ENCODE peak calls at places on chromosomes 6 and 20, in four cellular contexts. Y is GM23338, Q is neural progenitor cell, R is PC-3. E is an unnamed sample.

GRCh38 chr6:25927177-25927576 is 3.3 kb downstream of the SLC17A2 start:
- DNase-seq in Q (no peak), R (no peak), Y (no peak), E (no peak)

GRCh38 chr20:63101781-63102719 is 95.3 kb upstream of the BHLHE23 start:
- DNase-seq in Q (peak), R (peak), Y (peak), E (peak)

GRCh38 chr20:17083738-17084137 is 143.1 kb upstream of the PCSK2 start:
- DNase-seq in R (peak), Q (peak), Y (peak), E (peak)

GRCh38 chr6:54873589-54873988 is 27.0 kb downstream of the FAM83B start:
- DNase-seq in R (peak), Q (no peak), Y (no peak), E (no peak)

GRCh38 chr6:137823826-137824501 is 43.1 kb upstream of the TNFAIP3 start:
- DNase-seq in R (no peak), Q (peak), Y (peak), E (peak)

GRCh38 chr20:47038581-47039560 is 144.2 kb downstream of the EYA2 start:
- DNase-seq in R (no peak), Y (no peak), Q (no peak), E (no peak)

GRCh38 chr6:144262470-144263369 is 22.4 kb upstream of the UTRN start:
- DNase-seq in Y (no peak), R (peak), Q (no peak), E (no peak)

GRCh38 chr6:137882225-137882961 is 15.3 kb downstream of the TNFAIP3 start:
- DNase-seq in Q (no peak), Y (no peak), R (no peak), E (no peak)

GRCh38 chr6:89372506-89372901 is 20.0 kb upstream of the UBE2J1 start:
- DNase-seq in Q (no peak), R (no peak), Y (no peak), E (no peak)

GRCh38 chr6:87391334-87391733 is 16.4 kb upstream of the CFAP206 start:
- DNase-seq in Y (peak), R (peak), Q (peak), E (peak)

GRCh38 chr6:162153120-162153519 is 574.4 kb downstream of the PRKN start:
- DNase-seq in Y (no peak), R (no peak), Q (no peak), E (no peak)

GRCh38 chr6:34249469-34250370 is 914 bp upstream of the SMIM29 start:
- DNase-seq in Q (no peak), Y (no peak), R (no peak), E (no peak)

GRCh38 chr6:38027685-38028373 is 208.3 kb downstream of the ZFAND3 start:
- DNase-seq in Y (peak), Q (peak), R (no peak), E (no peak)

GRCh38 chr6:159002432-159003160 is 2.6 kb upstream of the RSPH3 start:
- DNase-seq in R (peak), Y (peak), Q (no peak), E (no peak)

DNA sequence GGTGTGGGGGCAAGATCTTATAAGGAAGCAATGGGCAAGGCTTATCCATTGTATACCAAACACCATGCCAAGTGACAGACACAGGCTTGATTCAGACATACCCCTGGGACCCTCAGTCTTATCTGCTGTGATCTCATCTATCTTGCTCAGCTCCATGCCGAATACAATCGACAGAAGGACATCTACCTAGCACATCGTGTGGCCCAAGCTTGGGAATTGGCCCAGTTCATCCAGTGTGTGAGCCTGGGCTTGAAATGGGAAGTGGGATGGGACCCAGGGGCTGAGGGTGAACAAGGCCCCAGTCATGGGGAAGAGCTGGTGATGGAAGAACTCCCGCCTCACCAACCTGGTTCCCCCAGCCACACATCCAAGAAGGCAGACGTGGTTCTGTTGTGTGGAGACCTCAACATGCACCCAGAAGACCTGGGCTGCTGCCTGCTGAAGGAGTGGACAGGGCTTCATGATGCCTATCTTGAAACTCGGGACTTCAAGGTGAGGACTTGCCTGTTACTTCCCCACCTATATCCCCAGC is 1.9 kb downstream of the SMPD2 start:
- DNase-seq in Y (no peak), R (no peak), Q (no peak), E (no peak)
- H3K27ac ChIP-seq in Y (no peak), R (no peak), Q (no peak), E (no peak)

GRCh38 chr20:3777381-3777725 is 3.9 kb downstream of the SPEF1 start:
- DNase-seq in R (no peak), Y (peak), Q (peak), E (no peak)

GRCh38 chr20:3778976-3779375 is 2.3 kb downstream of the SPEF1 start:
- DNase-seq in Y (peak), R (no peak), Q (no peak), E (no peak)

GRCh38 chr20:3775457-3775856 is 5.8 kb downstream of the SPEF1 start:
- DNase-seq in Y (no peak), Q (no peak), R (no peak), E (no peak)

GRCh38 chr20:3781153-3781910 is at the start of gene SPEF1:
- DNase-seq in Y (peak), Q (peak), R (peak), E (peak)

DNA sequence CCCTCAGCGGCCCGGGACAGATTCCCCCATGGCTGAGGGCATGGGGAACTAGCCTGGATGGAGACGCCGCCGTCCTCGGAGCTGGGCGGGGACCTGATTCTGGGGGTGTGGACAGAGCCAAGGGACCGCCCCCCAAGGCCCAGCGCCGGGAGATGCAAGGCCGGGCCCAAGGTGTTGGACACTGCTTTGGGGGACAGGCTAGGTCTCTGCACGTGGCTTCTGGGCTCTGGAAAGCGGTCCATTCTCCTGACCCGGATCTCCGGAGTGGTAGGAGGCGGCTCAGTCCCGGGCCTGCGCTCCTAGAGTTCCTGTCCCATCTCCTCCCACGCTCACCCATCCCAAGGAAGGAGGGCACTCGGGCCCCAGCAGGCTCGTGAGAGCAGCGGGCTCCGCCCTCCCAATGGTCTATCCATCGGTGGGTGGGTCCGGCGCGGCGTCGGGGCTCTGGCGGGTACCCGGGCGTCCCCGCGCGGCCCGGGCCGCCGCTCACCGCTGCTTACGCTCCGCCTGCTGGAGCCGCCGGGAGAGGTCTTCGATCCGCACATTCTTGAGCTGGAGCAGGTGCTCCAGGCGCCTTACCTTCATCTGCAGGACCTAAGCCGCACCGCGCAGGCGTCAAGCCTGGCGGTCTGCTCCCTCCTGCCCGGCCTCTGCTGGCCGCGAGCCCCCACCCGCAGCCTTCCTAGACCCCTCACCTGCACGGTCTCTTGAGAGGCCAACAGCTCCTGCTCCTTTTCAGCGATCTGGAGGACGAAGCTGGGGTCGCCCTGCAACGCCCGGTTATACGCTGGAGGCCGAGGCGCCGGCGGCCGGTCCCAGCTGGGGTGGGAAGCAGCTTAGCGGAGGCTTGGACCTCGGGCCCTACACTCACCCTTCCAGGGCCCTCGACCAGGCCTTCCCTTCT is 3.3 kb downstream of the SPEF1 start:
- DNase-seq in Y (peak), R (peak), Q (peak), E (peak)
- TF ChIP-seq EZH2 in Y (no peak), R (no peak), Q (peak), E (peak)

DNA sequence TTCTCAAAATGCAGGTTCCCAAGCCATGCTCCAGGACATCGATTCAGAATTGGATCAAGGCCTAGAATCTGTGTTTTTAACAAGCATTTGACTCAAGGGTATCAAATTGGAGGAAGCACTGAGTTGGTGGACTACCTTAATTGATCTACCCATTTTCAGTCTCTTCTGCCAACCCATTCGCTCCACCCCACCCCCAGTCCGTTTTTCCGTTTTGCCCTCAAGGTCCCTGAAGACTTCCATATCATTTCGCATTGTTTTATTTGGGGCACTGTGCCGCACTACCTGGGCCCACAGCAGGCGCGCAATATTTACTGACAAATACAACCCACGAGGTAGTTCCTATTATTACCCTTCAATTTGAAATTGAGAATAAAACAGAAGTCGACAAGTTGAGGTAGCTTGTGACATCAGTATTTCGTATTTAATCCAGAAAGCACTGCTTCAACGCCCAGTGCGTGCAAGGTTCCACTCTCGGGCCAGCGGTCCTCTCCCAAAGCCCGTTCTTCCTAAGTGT is 557 bp upstream of the DHX35 start:
- DNase-seq in R (no peak), Y (peak), Q (peak), E (no peak)
- TF ChIP-seq EZH2phosphoT487 in R (no peak), Y (no peak), Q (no peak), E (no peak)

GRCh38 chr6:42970859-42971612 is 7.9 kb downstream of the PEX6 start:
- DNase-seq in Q (no peak), R (peak), Y (no peak), E (no peak)
- H3K27ac ChIP-seq in Q (no peak), R (no peak), Y (no peak), E (no peak)

DNA sequence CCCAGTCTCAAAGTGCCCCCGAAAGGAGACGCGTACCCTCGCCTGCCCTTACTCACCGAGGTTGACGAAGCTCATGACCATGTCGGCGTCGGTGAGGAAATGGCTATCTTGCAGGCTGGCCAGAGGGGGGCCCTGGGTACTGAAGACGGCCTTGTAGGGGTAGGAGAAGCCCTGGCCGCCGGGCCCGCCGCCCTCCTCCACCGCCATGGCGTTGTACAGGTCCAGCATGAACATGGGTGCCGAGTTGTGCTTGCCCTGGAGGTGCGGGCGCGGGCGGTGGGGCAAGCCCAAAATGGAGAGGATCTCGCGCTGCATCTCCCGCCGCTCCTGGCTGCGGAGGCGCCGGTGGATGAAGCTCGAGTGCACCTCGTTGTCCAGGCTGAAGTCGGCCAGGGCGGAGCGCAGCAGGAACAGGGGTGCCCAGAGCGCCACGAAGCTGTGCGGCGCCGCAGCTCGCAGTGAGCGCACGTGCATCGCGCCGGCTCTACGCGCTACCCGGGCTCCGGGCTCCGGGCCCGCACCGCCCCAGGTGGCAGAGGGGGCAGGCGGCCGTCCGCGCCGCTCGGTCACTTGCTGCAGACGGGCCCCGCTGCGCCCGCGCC is 691 bp downstream of the BMP7 start:
- DNase-seq in Q (peak), R (no peak), Y (peak), E (no peak)
- TF ChIP-seq EZH2 in Q (peak), R (no peak), Y (peak), E (no peak)

GRCh38 chr20:9270831-9271230 is 201.9 kb downstream of the PLCB4 start:
- DNase-seq in Y (no peak), Q (no peak), R (peak), E (no peak)
- TF ChIP-seq EZH2phosphoT487 in Y (no peak), Q (no peak), R (no peak), E (no peak)